ENCODE peak calls at places on chromosomes 11 and 22, in four cellular contexts. X is mesenchymal stem cell, O is neuronal stem cell, T is HAP-1. G is an unnamed sample.
A peak's percentile ranks its signal among the peaks of the same experiment; 100 is the strongest.

GRCh38 chr11:19352736-19353110 is 112.0 kb upstream of the E2F8 start:
- DNase-seq in O (no peak), T (no peak), X (no peak), G (no peak)

GRCh38 chr11:11567862-11568650 is 53.7 kb downstream of the GALNT18 start:
- DNase-seq in X (peak; percentile 15), O (no peak), T (no peak), G (peak; percentile 93)

GRCh38 chr11:44623716-44624491 is 58.4 kb downstream of the CD82 start:
- DNase-seq in T (no peak), X (no peak), O (no peak), G (no peak)

GRCh38 chr11:57072640-57073039 is 83.9 kb downstream of the OR5AK2 start:
- DNase-seq in T (no peak), O (no peak), X (peak; percentile 86), G (peak; percentile 40)

GRCh38 chr11:46892109-46892508 is 26.2 kb downstream of the LRP4 start:
- DNase-seq in O (no peak), X (no peak), T (no peak), G (no peak)

GRCh38 chr11:22192289-22192641 is 620 bp upstream of the ANO5 start:
- DNase-seq in T (peak; percentile 43), X (no peak), O (no peak), G (no peak)

GRCh38 chr11:127653071-127653470 is 652.5 kb upstream of the KIRREL3 start:
- DNase-seq in X (no peak), T (no peak), O (no peak), G (no peak)

GRCh38 chr11:10122337-10123197 is 171.5 kb downstream of the SBF2 start:
- DNase-seq in X (peak; percentile 44), O (no peak), T (no peak), G (peak; percentile 48)

GRCh38 chr11:128917144-128917684 is 25.5 kb downstream of the TP53AIP1 start:
- DNase-seq in O (no peak), T (no peak), X (no peak), G (no peak)

GRCh38 chr22:16594026-16594425 is 1.4 kb upstream of the CCT8L2 start:
- DNase-seq in X (no peak), O (no peak), T (no peak), G (peak; percentile 16)

GRCh38 chr11:65363770-65364169 is 9.2 kb downstream of the TIGD3 start:
- DNase-seq in X (no peak), T (no peak), O (no peak), G (no peak)

GRCh38 chr11:46694607-46695006 is 5.8 kb downstream of the ARHGAP1 start:
- DNase-seq in X (no peak), O (no peak), T (no peak), G (no peak)

GRCh38 chr11:9535189-9535781 is 38.2 kb upstream of the WEE1 start:
- DNase-seq in T (peak; percentile 45), X (peak; percentile 68), O (peak; percentile 39), G (peak; percentile 45)

GRCh38 chr11:76257040-76257730 is 50.9 kb upstream of the WNT11 start:
- DNase-seq in X (peak; percentile 12), T (no peak), O (no peak), G (no peak)

GRCh38 chr11:28537822-28538221 is 429.6 kb downstream of the METTL15 start:
- DNase-seq in O (no peak), T (no peak), X (peak; percentile 20), G (no peak)

GRCh38 chr11:113873241-113873626 is 2.1 kb downstream of the USP28 start:
- DNase-seq in O (no peak), X (peak; percentile 32), T (no peak), G (no peak)

GRCh38 chr22:32905400-32905799 is 103.9 kb downstream of the TIMP3 start:
- DNase-seq in T (no peak), X (no peak), O (no peak), G (no peak)

GRCh38 chr11:121870202-121871045 is 245.6 kb downstream of the BLID start:
- DNase-seq in X (no peak), O (no peak), T (no peak), G (no peak)

GRCh38 chr22:43498856-43499253 is 87.0 kb downstream of the MPPED1 start:
- DNase-seq in T (no peak), X (no peak), O (no peak), G (no peak)

GRCh38 chr11:102914238-102915043 is 39.7 kb upstream of the MMP12 start:
- DNase-seq in X (peak; percentile 55), T (peak; percentile 10), O (peak; percentile 14), G (peak; percentile 16)

GRCh38 chr22:19402642-19403191 is 28.8 kb downstream of the HIRA start:
- DNase-seq in X (no peak), O (no peak), T (no peak), G (no peak)
- H3K36me3 ChIP-seq in X (peaks cover 41% of the 10 kb centered on the region), O (peaks cover 96% of the 10 kb centered on the region), T (peaks cover 50% of the 10 kb centered on the region), G (peaks cover 43% of the 10 kb centered on the region)

GRCh38 chr22:49207008-49207775 is 620.5 kb downstream of the BRD1 start:
- DNase-seq in O (no peak), T (no peak), X (no peak), G (no peak)
- H3K9me3 ChIP-seq in O (peaks cover 2% of the 10 kb centered on the region), T (no peaks in the 10 kb centered on the region), X (no peaks in the 10 kb centered on the region), G (no peaks in the 10 kb centered on the region)

DNA sequence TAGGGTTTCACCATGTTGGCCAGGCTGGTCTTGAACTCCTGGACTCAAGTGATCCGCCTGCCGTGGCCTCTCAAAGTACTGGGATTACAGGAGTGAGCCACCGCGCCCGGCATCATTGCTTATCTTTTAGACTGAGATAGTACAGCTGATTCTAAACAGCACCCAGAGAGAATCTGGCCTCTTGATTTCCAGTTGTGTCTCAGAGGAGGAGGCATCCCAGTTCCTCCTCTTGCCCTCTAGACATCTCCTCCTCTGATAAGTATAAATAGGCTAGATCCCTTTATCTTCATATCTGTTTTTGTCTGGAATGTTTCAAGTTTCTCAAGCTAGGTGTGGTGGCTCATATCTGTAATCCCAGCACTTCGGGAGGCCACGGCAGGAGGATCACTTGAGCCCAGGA is 7.0 kb downstream of the MARK2 start:
- DNase-seq in T (no peak), X (no peak), O (no peak), G (no peak)
- H3K36me3 ChIP-seq in T (peaks cover 8% of the 10 kb centered on the region), X (peaks cover 14% of the 10 kb centered on the region), O (peaks cover 58% of the 10 kb centered on the region), G (peaks cover 18% of the 10 kb centered on the region)

GRCh38 chr11:119418759-119419158 is 4.2 kb downstream of the THY1 start:
- DNase-seq in O (no peak), X (no peak), T (no peak), G (no peak)
- H3K9me3 ChIP-seq in O (no peaks in the 10 kb centered on the region), X (no peaks in the 10 kb centered on the region), T (no peaks in the 10 kb centered on the region), G (no peaks in the 10 kb centered on the region)

GRCh38 chr11:62712413-62712812 is 4.9 kb downstream of the GNG3 start:
- DNase-seq in X (no peak), T (no peak), O (no peak), G (no peak)
- H3K36me3 ChIP-seq in X (peaks cover 60% of the 10 kb centered on the region), T (peaks cover 94% of the 10 kb centered on the region), O (peaks cover 85% of the 10 kb centered on the region), G (peaks cover 82% of the 10 kb centered on the region)

DNA sequence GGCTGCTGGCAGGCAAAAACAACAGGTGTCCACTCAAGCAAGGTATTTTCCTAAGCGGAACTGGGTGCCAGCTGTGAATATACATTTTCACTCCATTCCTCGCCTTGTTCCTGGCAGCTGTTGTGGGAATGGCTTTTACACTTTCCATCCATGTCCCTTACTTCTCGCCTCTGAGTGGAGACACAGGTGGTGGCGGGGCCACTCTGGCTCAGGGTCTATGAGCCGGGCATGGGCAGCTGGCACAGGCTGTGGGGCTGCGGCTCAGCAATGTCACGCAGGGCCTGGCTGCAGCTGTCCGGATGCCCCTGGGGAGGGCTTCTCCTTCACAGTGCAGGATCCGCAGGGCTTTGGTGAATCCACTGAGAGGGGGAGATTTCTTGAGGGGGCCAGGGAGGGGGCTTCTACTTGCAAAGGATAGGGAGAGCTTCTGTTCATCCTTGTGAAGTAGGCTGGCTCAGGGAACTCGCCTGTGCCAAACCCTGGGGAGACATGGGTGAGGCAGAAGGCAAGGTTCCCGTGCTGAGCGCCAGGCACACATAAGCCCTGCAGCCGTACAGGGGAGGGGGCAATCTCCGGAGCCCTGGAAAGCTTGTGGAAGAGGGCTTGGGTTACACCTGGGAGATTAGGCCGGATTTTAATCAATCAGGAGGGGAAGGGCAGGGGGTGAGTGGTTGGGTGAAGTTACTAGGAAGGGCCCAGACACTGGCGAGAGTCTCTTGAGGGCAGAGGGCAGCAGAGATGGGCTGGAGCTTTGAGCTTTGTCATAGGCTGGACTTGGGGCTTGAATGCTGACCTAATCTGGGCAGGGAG is 45.7 kb downstream of the KCNQ1OT1 start:
- DNase-seq in O (no peak), T (no peak), X (no peak), G (no peak)
- H3K9me3 ChIP-seq in O (peaks cover 27% of the 10 kb centered on the region), T (no peaks in the 10 kb centered on the region), X (peaks cover 97% of the 10 kb centered on the region), G (peaks cover 22% of the 10 kb centered on the region)

GRCh38 chr22:41124086-41124485 is 31.7 kb downstream of the EP300 start:
- DNase-seq in O (no peak), X (no peak), T (no peak), G (no peak)
- H3K36me3 ChIP-seq in O (peaks cover 94% of the 10 kb centered on the region), X (peaks cover 33% of the 10 kb centered on the region), T (peaks cover 51% of the 10 kb centered on the region), G (peaks cover 45% of the 10 kb centered on the region)

DNA sequence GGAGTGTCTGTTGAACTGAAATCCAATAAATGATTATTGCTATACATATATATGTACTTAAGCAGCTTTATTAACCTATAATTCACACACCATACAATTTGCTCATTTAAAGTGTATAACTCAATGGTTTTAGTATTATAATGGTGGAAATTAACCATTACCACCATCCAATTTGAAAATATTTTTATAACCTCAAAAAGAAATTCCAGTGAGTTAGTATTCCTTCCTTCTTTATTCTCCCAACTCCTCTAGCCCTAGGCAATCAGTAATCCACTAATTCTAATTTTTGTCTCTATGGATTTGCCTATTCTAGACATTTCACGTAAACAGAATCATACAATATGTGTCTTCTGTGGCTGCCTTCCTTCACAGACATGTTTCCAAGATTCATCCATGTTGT is 64.8 kb downstream of the MAPK1 start:
- DNase-seq in X (no peak), O (no peak), T (no peak), G (no peak)
- H3K9me3 ChIP-seq in X (no peaks in the 10 kb centered on the region), O (peaks cover 2% of the 10 kb centered on the region), T (no peaks in the 10 kb centered on the region), G (no peaks in the 10 kb centered on the region)

GRCh38 chr11:36091256-36091811 is 147.5 kb downstream of the LDLRAD3 start:
- DNase-seq in T (no peak), O (no peak), X (peak; percentile 71), G (no peak)
- H3K36me3 ChIP-seq in T (no peaks in the 10 kb centered on the region), O (peaks cover 77% of the 10 kb centered on the region), X (peaks cover 3% of the 10 kb centered on the region), G (no peaks in the 10 kb centered on the region)

GRCh38 chr22:47267531-47268282 is 505.3 kb downstream of the TBC1D22A start:
- DNase-seq in X (no peak), T (no peak), O (no peak), G (no peak)

GRCh38 chr22:47270463-47271135 is 508.1 kb downstream of the TBC1D22A start:
- DNase-seq in T (no peak), X (no peak), O (no peak), G (no peak)

GRCh38 chr22:47266329-47266728 is 503.9 kb downstream of the TBC1D22A start:
- DNase-seq in O (no peak), T (no peak), X (no peak), G (no peak)

GRCh38 chr22:47274196-47274595 is 511.7 kb downstream of the TBC1D22A start:
- DNase-seq in O (no peak), T (no peak), X (no peak), G (no peak)

DNA sequence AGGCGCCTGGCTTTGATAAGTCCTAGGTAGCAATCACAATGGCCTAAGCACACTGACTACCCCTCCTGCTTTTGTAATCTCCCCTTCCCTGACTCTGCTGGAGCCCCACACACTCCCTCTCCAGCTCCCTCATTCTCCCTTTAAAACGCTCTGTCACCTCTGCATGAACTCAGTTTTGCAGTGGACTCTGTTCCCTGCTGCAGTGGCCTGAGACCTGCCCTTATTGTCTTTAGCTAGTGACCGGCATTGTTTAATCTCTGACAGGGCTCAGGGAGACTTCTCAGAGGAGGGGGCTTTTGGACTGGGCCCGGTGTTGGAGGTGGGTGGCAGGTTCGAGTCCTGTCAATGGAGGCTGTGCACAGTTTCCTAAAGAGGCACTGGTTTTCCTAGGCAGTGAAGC is 507.2 kb downstream of the TBC1D22A start:
- DNase-seq in X (no peak), O (no peak), T (no peak), G (no peak)
- H3K9me3 ChIP-seq in X (peaks cover 10% of the 10 kb centered on the region), O (peaks cover 51% of the 10 kb centered on the region), T (no peaks in the 10 kb centered on the region), G (no peaks in the 10 kb centered on the region)

G was measured in MG63.